ENCODE peak calls at places on chromosome 2, in seven cellular contexts. S is endodermal cell; V is psoas muscle; H is activated CD4-positive, CD25-positive, alpha-beta regulatory T cell; A is HTR-8/SVneo; T is astrocyte; G is germinal center. N is an unnamed sample.

GRCh38 chr2:213995400-213996105 is 415.3 kb upstream of the VWC2L start:
- DNase-seq in S (no peak), V (no peak), H (no peak), A (peak), T (peak), G (no peak), N (no peak)

GRCh38 chr2:33291278-33292013 is 185.0 kb upstream of the RASGRP3 start:
- DNase-seq in S (no peak), V (no peak), H (no peak), A (no peak), T (peak), G (no peak), N (no peak)

GRCh38 chr2:74984017-74984416 is 25.6 kb downstream of the POLE4 start:
- DNase-seq in S (no peak), V (no peak), H (no peak), A (no peak), T (no peak), G (no peak), N (no peak)

GRCh38 chr2:73252238-73253027 is 18.3 kb downstream of the CCT7 start:
- DNase-seq in S (peak), V (no peak), H (no peak), A (no peak), T (no peak), G (no peak), N (no peak)

GRCh38 chr2:85503168-85503610 is 35.8 kb upstream of the MAT2A start:
- DNase-seq in S (no peak), V (no peak), H (no peak), A (no peak), T (no peak), G (no peak), N (no peak)

GRCh38 chr2:20430461-20431302 is 16.2 kb upstream of the RHOB start:
- DNase-seq in S (peak), V (no peak), H (no peak), A (no peak), T (no peak), G (no peak), N (no peak)

GRCh38 chr2:127770973-127771735 is 39.8 kb downstream of the WDR33 start:
- DNase-seq in S (no peak), V (no peak), H (no peak), A (no peak), T (peak), G (no peak), N (no peak)

GRCh38 chr2:72788756-72789155 is 37.1 kb downstream of the EXOC6B start:
- DNase-seq in S (no peak), V (no peak), H (no peak), A (no peak), T (peak), G (no peak), N (no peak)